ENCODE peak calls at places on chromosomes 1 and 21, in ten cellular contexts. One of them, this sample, is unnamed.

GRCh38 chr1:18556364-18556763 is 74.3 kb upstream of the PAX7 start:
- DNase-seq in stimulated activated CD4-positive, alpha-beta T cell treated with anti-CD3 and anti-CD28 coated beads, Interleukin-2, amount 100 ng/mL, for 48 hours: no peak
- DNase-seq in NCI-H2107: no peak
- DNase-seq in neural progenitor cell: peak
- DNase-seq in fibroblast of gingiva: no peak
- DNase-seq in endothelial cell: peak
- DNase-seq in RCC 7860: no peak
- DNase-seq in activated CD8-positive, alpha-beta memory T cell treated with anti-CD3 and anti-CD28 coated beads, Interleukin-2, amount 10 ng/mL, durations not matched to agents 7 days and 5 days: no peak
- DNase-seq in sigmoid colon: no peak
- DNase-seq in upper lobe of right lung: no peak
- DNase-seq in this sample: peak

GRCh38 chr21:25350056-25350455 is 257.2 kb downstream of the MRPL39 start:
- DNase-seq in sigmoid colon: no peak
- DNase-seq in neural progenitor cell: peak
- DNase-seq in fibroblast of gingiva: peak
- DNase-seq in RCC 7860: no peak
- DNase-seq in activated CD8-positive, alpha-beta memory T cell treated with anti-CD3 and anti-CD28 coated beads, Interleukin-2, amount 10 ng/mL, durations not matched to agents 7 days and 5 days: peak
- DNase-seq in NCI-H2107: no peak
- DNase-seq in stimulated activated CD4-positive, alpha-beta T cell treated with anti-CD3 and anti-CD28 coated beads, Interleukin-2, amount 100 ng/mL, for 48 hours: peak
- DNase-seq in endothelial cell: peak
- DNase-seq in upper lobe of right lung: no peak
- DNase-seq in this sample: peak

GRCh38 chr1:162846256-162847212 is 14.4 kb downstream of the CCDC190 start:
- DNase-seq in NCI-H2107: no peak
- DNase-seq in neural progenitor cell: no peak
- DNase-seq in stimulated activated CD4-positive, alpha-beta T cell treated with anti-CD3 and anti-CD28 coated beads, Interleukin-2, amount 100 ng/mL, for 48 hours: no peak
- DNase-seq in endothelial cell: no peak
- DNase-seq in fibroblast of gingiva: peak
- DNase-seq in RCC 7860: no peak
- DNase-seq in sigmoid colon: no peak
- DNase-seq in activated CD8-positive, alpha-beta memory T cell treated with anti-CD3 and anti-CD28 coated beads, Interleukin-2, amount 10 ng/mL, durations not matched to agents 7 days and 5 days: no peak
- DNase-seq in upper lobe of right lung: no peak
- DNase-seq in this sample: no peak

GRCh38 chr1:84972377-84972987 is 24.4 kb downstream of the MCOLN2 start:
- DNase-seq in upper lobe of right lung: no peak
- DNase-seq in sigmoid colon: no peak
- DNase-seq in NCI-H2107: no peak
- DNase-seq in RCC 7860: no peak
- DNase-seq in fibroblast of gingiva: peak
- DNase-seq in endothelial cell: no peak
- DNase-seq in stimulated activated CD4-positive, alpha-beta T cell treated with anti-CD3 and anti-CD28 coated beads, Interleukin-2, amount 100 ng/mL, for 48 hours: no peak
- DNase-seq in activated CD8-positive, alpha-beta memory T cell treated with anti-CD3 and anti-CD28 coated beads, Interleukin-2, amount 10 ng/mL, durations not matched to agents 7 days and 5 days: no peak
- DNase-seq in neural progenitor cell: no peak
- DNase-seq in this sample: no peak

GRCh38 chr1:206030714-206031113 is 7.0 kb upstream of the CTSE start:
- DNase-seq in sigmoid colon: peak
- DNase-seq in stimulated activated CD4-positive, alpha-beta T cell treated with anti-CD3 and anti-CD28 coated beads, Interleukin-2, amount 100 ng/mL, for 48 hours: peak
- DNase-seq in fibroblast of gingiva: peak
- DNase-seq in RCC 7860: peak
- DNase-seq in activated CD8-positive, alpha-beta memory T cell treated with anti-CD3 and anti-CD28 coated beads, Interleukin-2, amount 10 ng/mL, durations not matched to agents 7 days and 5 days: peak
- DNase-seq in NCI-H2107: peak
- DNase-seq in upper lobe of right lung: peak
- DNase-seq in neural progenitor cell: peak
- DNase-seq in endothelial cell: peak
- DNase-seq in this sample: peak

GRCh38 chr1:89590341-89591080 is 42.4 kb upstream of the LRRC8C start:
- DNase-seq in activated CD8-positive, alpha-beta memory T cell treated with anti-CD3 and anti-CD28 coated beads, Interleukin-2, amount 10 ng/mL, durations not matched to agents 7 days and 5 days: no peak
- DNase-seq in RCC 7860: no peak
- DNase-seq in NCI-H2107: no peak
- DNase-seq in endothelial cell: no peak
- DNase-seq in upper lobe of right lung: no peak
- DNase-seq in stimulated activated CD4-positive, alpha-beta T cell treated with anti-CD3 and anti-CD28 coated beads, Interleukin-2, amount 100 ng/mL, for 48 hours: no peak
- DNase-seq in neural progenitor cell: no peak
- DNase-seq in sigmoid colon: no peak
- DNase-seq in fibroblast of gingiva: peak
- DNase-seq in this sample: no peak

GRCh38 chr1:96418969-96419368 is 302.6 kb upstream of the PTBP2 start:
- DNase-seq in activated CD8-positive, alpha-beta memory T cell treated with anti-CD3 and anti-CD28 coated beads, Interleukin-2, amount 10 ng/mL, durations not matched to agents 7 days and 5 days: no peak
- DNase-seq in neural progenitor cell: no peak
- DNase-seq in RCC 7860: no peak
- DNase-seq in upper lobe of right lung: no peak
- DNase-seq in endothelial cell: no peak
- DNase-seq in NCI-H2107: no peak
- DNase-seq in sigmoid colon: no peak
- DNase-seq in stimulated activated CD4-positive, alpha-beta T cell treated with anti-CD3 and anti-CD28 coated beads, Interleukin-2, amount 100 ng/mL, for 48 hours: no peak
- DNase-seq in fibroblast of gingiva: no peak
- DNase-seq in this sample: no peak

GRCh38 chr1:223825767-223826461 is 19.8 kb downstream of the TP53BP2 start:
- DNase-seq in NCI-H2107: no peak
- DNase-seq in activated CD8-positive, alpha-beta memory T cell treated with anti-CD3 and anti-CD28 coated beads, Interleukin-2, amount 10 ng/mL, durations not matched to agents 7 days and 5 days: no peak
- DNase-seq in upper lobe of right lung: no peak
- DNase-seq in endothelial cell: no peak
- DNase-seq in sigmoid colon: no peak
- DNase-seq in neural progenitor cell: no peak
- DNase-seq in stimulated activated CD4-positive, alpha-beta T cell treated with anti-CD3 and anti-CD28 coated beads, Interleukin-2, amount 100 ng/mL, for 48 hours: no peak
- DNase-seq in fibroblast of gingiva: no peak
- DNase-seq in RCC 7860: no peak
- DNase-seq in this sample: no peak

GRCh38 chr1:203954788-203955552 is 93.6 kb downstream of the SNRPE start:
- DNase-seq in fibroblast of gingiva: no peak
- DNase-seq in RCC 7860: no peak
- DNase-seq in neural progenitor cell: no peak
- DNase-seq in stimulated activated CD4-positive, alpha-beta T cell treated with anti-CD3 and anti-CD28 coated beads, Interleukin-2, amount 100 ng/mL, for 48 hours: no peak
- DNase-seq in endothelial cell: no peak
- DNase-seq in NCI-H2107: no peak
- DNase-seq in sigmoid colon: no peak
- DNase-seq in upper lobe of right lung: no peak
- DNase-seq in activated CD8-positive, alpha-beta memory T cell treated with anti-CD3 and anti-CD28 coated beads, Interleukin-2, amount 10 ng/mL, durations not matched to agents 7 days and 5 days: no peak
- DNase-seq in this sample: no peak

GRCh38 chr1:970973-971730 is 4.9 kb downstream of the PLEKHN1 start:
- DNase-seq in fibroblast of gingiva: no peak
- DNase-seq in endothelial cell: no peak
- DNase-seq in stimulated activated CD4-positive, alpha-beta T cell treated with anti-CD3 and anti-CD28 coated beads, Interleukin-2, amount 100 ng/mL, for 48 hours: no peak
- DNase-seq in sigmoid colon: no peak
- DNase-seq in NCI-H2107: no peak
- DNase-seq in activated CD8-positive, alpha-beta memory T cell treated with anti-CD3 and anti-CD28 coated beads, Interleukin-2, amount 10 ng/mL, durations not matched to agents 7 days and 5 days: no peak
- DNase-seq in upper lobe of right lung: no peak
- DNase-seq in neural progenitor cell: no peak
- DNase-seq in RCC 7860: no peak
- DNase-seq in this sample: no peak

GRCh38 chr1:110412576-110412975 is 5.1 kb upstream of the LAMTOR5 start:
- DNase-seq in activated CD8-positive, alpha-beta memory T cell treated with anti-CD3 and anti-CD28 coated beads, Interleukin-2, amount 10 ng/mL, durations not matched to agents 7 days and 5 days: peak
- DNase-seq in neural progenitor cell: peak
- DNase-seq in sigmoid colon: peak
- DNase-seq in fibroblast of gingiva: peak
- DNase-seq in endothelial cell: peak
- DNase-seq in upper lobe of right lung: peak
- DNase-seq in RCC 7860: peak
- DNase-seq in NCI-H2107: peak
- DNase-seq in stimulated activated CD4-positive, alpha-beta T cell treated with anti-CD3 and anti-CD28 coated beads, Interleukin-2, amount 100 ng/mL, for 48 hours: peak
- DNase-seq in this sample: peak

GRCh38 chr1:213761845-213762407 is 225.8 kb upstream of the PROX1 start:
- DNase-seq in activated CD8-positive, alpha-beta memory T cell treated with anti-CD3 and anti-CD28 coated beads, Interleukin-2, amount 10 ng/mL, durations not matched to agents 7 days and 5 days: no peak
- DNase-seq in neural progenitor cell: no peak
- DNase-seq in endothelial cell: peak
- DNase-seq in stimulated activated CD4-positive, alpha-beta T cell treated with anti-CD3 and anti-CD28 coated beads, Interleukin-2, amount 100 ng/mL, for 48 hours: peak
- DNase-seq in RCC 7860: no peak
- DNase-seq in upper lobe of right lung: no peak
- DNase-seq in fibroblast of gingiva: no peak
- DNase-seq in sigmoid colon: no peak
- DNase-seq in NCI-H2107: no peak
- DNase-seq in this sample: no peak

GRCh38 chr1:215957692-215958091 is 390.6 kb downstream of the KCTD3 start:
- DNase-seq in RCC 7860: no peak
- DNase-seq in sigmoid colon: no peak
- DNase-seq in activated CD8-positive, alpha-beta memory T cell treated with anti-CD3 and anti-CD28 coated beads, Interleukin-2, amount 10 ng/mL, durations not matched to agents 7 days and 5 days: no peak
- DNase-seq in endothelial cell: no peak
- DNase-seq in stimulated activated CD4-positive, alpha-beta T cell treated with anti-CD3 and anti-CD28 coated beads, Interleukin-2, amount 100 ng/mL, for 48 hours: no peak
- DNase-seq in neural progenitor cell: peak
- DNase-seq in NCI-H2107: no peak
- DNase-seq in fibroblast of gingiva: no peak
- DNase-seq in upper lobe of right lung: no peak
- DNase-seq in this sample: no peak

GRCh38 chr1:12616709-12617373 is 1.2 kb downstream of the DHRS3 start:
- DNase-seq in NCI-H2107: no peak
- DNase-seq in fibroblast of gingiva: no peak
- DNase-seq in endothelial cell: peak
- DNase-seq in RCC 7860: no peak
- DNase-seq in stimulated activated CD4-positive, alpha-beta T cell treated with anti-CD3 and anti-CD28 coated beads, Interleukin-2, amount 100 ng/mL, for 48 hours: peak
- DNase-seq in neural progenitor cell: peak
- DNase-seq in activated CD8-positive, alpha-beta memory T cell treated with anti-CD3 and anti-CD28 coated beads, Interleukin-2, amount 10 ng/mL, durations not matched to agents 7 days and 5 days: peak
- DNase-seq in upper lobe of right lung: peak
- DNase-seq in sigmoid colon: peak
- DNase-seq in this sample: peak

GRCh38 chr1:174074757-174075156 is 52.6 kb upstream of the RC3H1 start:
- DNase-seq in NCI-H2107: no peak
- DNase-seq in stimulated activated CD4-positive, alpha-beta T cell treated with anti-CD3 and anti-CD28 coated beads, Interleukin-2, amount 100 ng/mL, for 48 hours: no peak
- DNase-seq in neural progenitor cell: no peak
- DNase-seq in RCC 7860: peak
- DNase-seq in sigmoid colon: no peak
- DNase-seq in endothelial cell: no peak
- DNase-seq in activated CD8-positive, alpha-beta memory T cell treated with anti-CD3 and anti-CD28 coated beads, Interleukin-2, amount 10 ng/mL, durations not matched to agents 7 days and 5 days: no peak
- DNase-seq in upper lobe of right lung: no peak
- DNase-seq in fibroblast of gingiva: peak
- DNase-seq in this sample: peak

GRCh38 chr1:166969074-166969677 is 6.2 kb downstream of the ILDR2 start:
- DNase-seq in NCI-H2107: no peak
- DNase-seq in RCC 7860: no peak
- DNase-seq in activated CD8-positive, alpha-beta memory T cell treated with anti-CD3 and anti-CD28 coated beads, Interleukin-2, amount 10 ng/mL, durations not matched to agents 7 days and 5 days: no peak
- DNase-seq in endothelial cell: no peak
- DNase-seq in neural progenitor cell: no peak
- DNase-seq in sigmoid colon: no peak
- DNase-seq in fibroblast of gingiva: no peak
- DNase-seq in upper lobe of right lung: no peak
- DNase-seq in stimulated activated CD4-positive, alpha-beta T cell treated with anti-CD3 and anti-CD28 coated beads, Interleukin-2, amount 100 ng/mL, for 48 hours: no peak
- DNase-seq in this sample: no peak

GRCh38 chr1:3163356-3163755 is 94.4 kb downstream of the PRDM16 start:
- DNase-seq in fibroblast of gingiva: no peak
- DNase-seq in stimulated activated CD4-positive, alpha-beta T cell treated with anti-CD3 and anti-CD28 coated beads, Interleukin-2, amount 100 ng/mL, for 48 hours: no peak
- DNase-seq in RCC 7860: no peak
- DNase-seq in endothelial cell: no peak
- DNase-seq in neural progenitor cell: no peak
- DNase-seq in upper lobe of right lung: peak
- DNase-seq in sigmoid colon: no peak
- DNase-seq in NCI-H2107: no peak
- DNase-seq in activated CD8-positive, alpha-beta memory T cell treated with anti-CD3 and anti-CD28 coated beads, Interleukin-2, amount 10 ng/mL, durations not matched to agents 7 days and 5 days: no peak
- DNase-seq in this sample: no peak

GRCh38 chr1:31860576-31860975 is 44.8 kb upstream of the SPOCD1 start:
- DNase-seq in stimulated activated CD4-positive, alpha-beta T cell treated with anti-CD3 and anti-CD28 coated beads, Interleukin-2, amount 100 ng/mL, for 48 hours: no peak
- DNase-seq in activated CD8-positive, alpha-beta memory T cell treated with anti-CD3 and anti-CD28 coated beads, Interleukin-2, amount 10 ng/mL, durations not matched to agents 7 days and 5 days: no peak
- DNase-seq in upper lobe of right lung: no peak
- DNase-seq in NCI-H2107: no peak
- DNase-seq in RCC 7860: no peak
- DNase-seq in endothelial cell: no peak
- DNase-seq in fibroblast of gingiva: no peak
- DNase-seq in neural progenitor cell: no peak
- DNase-seq in sigmoid colon: no peak
- DNase-seq in this sample: no peak